ENCODE peak calls at places on chromosomes 11 and 22, in eight cellular contexts. G, V, L, U, B, R, M and F are unnamed samples. For H3K4me1 and H3K9me3, the result is how much of the 10 kb centered on the place peaks cover.

GRCh38 chr22:43262990-43263644 is 76.2 kb upstream of the TTLL12 start:
- DNase-seq in G (no peak), V (peak), L (peak), U (peak), B (no peak), R (no peak), M (no peak), F (peak)

GRCh38 chr11:73521621-73522020 is 76.3 kb downstream of the FAM168A start:
- DNase-seq in G (peak), V (no peak), L (no peak), U (no peak), B (no peak), R (peak), M (peak), F (no peak)

GRCh38 chr11:100683107-100683506 is 4.0 kb upstream of the ARHGAP42 start:
- DNase-seq in G (no peak), V (no peak), L (no peak), U (no peak), B (no peak), R (no peak), M (no peak), F (no peak)

GRCh38 chr11:47373876-47374820 is 4.2 kb downstream of the SPI1 start:
- DNase-seq in G (peak), V (peak), L (peak), U (peak), B (peak), R (peak), M (peak), F (peak)

GRCh38 chr22:45218974-45219373 is 21.7 kb downstream of the KIAA0930 start:
- DNase-seq in G (no peak), V (peak), L (no peak), U (no peak), B (no peak), R (no peak), M (peak), F (no peak)

GRCh38 chr11:8867856-8868705 is 42.9 kb upstream of the AKIP1 start:
- DNase-seq in G (peak), V (no peak), L (no peak), U (no peak), B (no peak), R (peak), M (peak), F (peak)

GRCh38 chr11:122850076-122850631 is 11.9 kb downstream of the CRTAM start:
- DNase-seq in G (no peak), V (no peak), L (no peak), U (no peak), B (no peak), R (peak), M (peak), F (peak)

GRCh38 chr11:3037945-3038271 is 19.3 kb downstream of the CARS1 start:
- DNase-seq in G (no peak), V (no peak), L (no peak), U (no peak), B (no peak), R (no peak), M (no peak), F (no peak)

GRCh38 chr11:46913484-46913883 is 4.9 kb downstream of the LRP4 start:
- DNase-seq in G (no peak), V (no peak), L (no peak), U (no peak), B (no peak), R (no peak), M (no peak), F (peak)

GRCh38 chr11:116700586-116701220 is 72.1 kb downstream of the BUD13 start:
- DNase-seq in G (no peak), V (no peak), L (peak), U (no peak), B (no peak), R (no peak), M (no peak), F (no peak)

GRCh38 chr22:26168934-26169311 is 339 bp upstream of the SEZ6L start:
- DNase-seq in G (no peak), V (no peak), L (no peak), U (no peak), B (no peak), R (no peak), M (no peak), F (no peak)

GRCh38 chr22:36863281-36863680 is 2.5 kb downstream of the NCF4 start:
- DNase-seq in G (no peak), V (no peak), L (peak), U (no peak), B (peak), R (no peak), M (no peak), F (no peak)

GRCh38 chr22:36330655-36331305 is 57.0 kb downstream of the MYH9 start:
- DNase-seq in G (no peak), V (no peak), L (peak), U (no peak), B (no peak), R (peak), M (peak), F (peak)

GRCh38 chr11:74325649-74326645 is 14.5 kb upstream of the P4HA3 start:
- DNase-seq in G (no peak), V (peak), L (no peak), U (no peak), B (peak), R (peak), M (peak), F (no peak)

GRCh38 chr22:49260681-49261580 is 566.7 kb downstream of the BRD1 start:
- DNase-seq in G (no peak), V (no peak), L (no peak), U (no peak), B (peak), R (no peak), M (no peak), F (no peak)

GRCh38 chr11:124841186-124841585 is 24.0 kb upstream of the ROBO3 start:
- DNase-seq in G (peak), V (no peak), L (no peak), U (no peak), B (no peak), R (no peak), M (no peak), F (no peak)

GRCh38 chr11:1753426-1754305 is 3.3 kb upstream of the IFITM10 start:
- DNase-seq in G (no peak), V (no peak), L (peak), U (no peak), B (peak), R (no peak), M (no peak), F (no peak)
- H3K4me1 ChIP-seq in G (under half), V (under half), L (half or more), U (half or more), B (under half), R (under half), M (under half), F (under half)

GRCh38 chr11:66313321-66314185 is 3.3 kb downstream of the CD248 start:
- DNase-seq in G (no peak), V (peak), L (peak), U (peak), B (peak), R (no peak), M (peak), F (peak)

GRCh38 chr11:66312549-66313320 is 4.1 kb downstream of the CD248 start:
- DNase-seq in G (peak), V (peak), L (peak), U (peak), B (peak), R (peak), M (peak), F (peak)

GRCh38 chr11:66311965-66312548 is 4.8 kb downstream of the CD248 start:
- DNase-seq in G (peak), V (peak), L (peak), U (peak), B (peak), R (peak), M (peak), F (peak)

GRCh38 chr11:66310324-66310723 is 6.5 kb downstream of the CD248 start:
- DNase-seq in G (no peak), V (no peak), L (no peak), U (no peak), B (no peak), R (no peak), M (no peak), F (no peak)

GRCh38 chr11:66311470-66311964 is 5.3 kb downstream of the CD248 start:
- DNase-seq in G (no peak), V (peak), L (no peak), U (no peak), B (no peak), R (no peak), M (no peak), F (no peak)
- TF ChIP-seq CTCF in G (peak), V (peak), L (peak), U (no peak), B (no peak), R (no peak), M (no peak), F (no peak)

DNA sequence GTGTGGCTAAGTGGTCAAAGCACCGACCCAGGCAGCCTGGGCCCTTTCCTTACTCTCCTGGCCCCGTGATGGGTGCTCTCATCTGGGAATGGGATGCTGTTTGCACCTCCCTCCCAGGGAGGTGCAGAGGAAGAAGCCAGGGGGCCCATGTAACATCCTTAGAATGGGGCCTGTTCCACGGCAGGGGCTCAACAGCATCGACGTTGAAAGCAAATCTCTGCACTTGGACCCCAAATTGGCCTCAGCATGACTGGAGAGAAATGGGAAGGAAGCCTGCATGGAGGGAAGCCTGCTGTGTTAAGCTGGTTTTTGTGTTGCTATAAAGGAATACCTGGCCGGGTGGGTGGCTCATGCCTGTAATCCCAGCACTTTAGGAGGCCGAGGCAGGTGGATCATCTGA is 1288.4 kb downstream of the TBC1D22A start:
- DNase-seq in G (no peak), V (no peak), L (no peak), U (no peak), B (no peak), R (no peak), M (no peak), F (no peak)
- H3K9me3 ChIP-seq in G (under half), V (under half), L (under half), U (under half), B (under half), R (under half), M (half or more), F (under half)

GRCh38 chr11:66055021-66055420 is 2.9 kb downstream of the SF3B2 start:
- DNase-seq in G (no peak), V (no peak), L (peak), U (no peak), B (peak), R (no peak), M (no peak), F (no peak)
- H3K4me1 ChIP-seq in G (under half), V (under half), L (under half), U (under half), B (under half), R (under half), M (under half), F (under half)